ENCODE peak calls at places on chromosome 10, in four cellular contexts. Q, D, E and Z are unnamed samples.

GRCh38 chr10:16690417-16690816 is 126.8 kb downstream of the RSU1 start:
- DNase-seq in Q (no peak), D (no peak), E (no peak), Z (no peak)

GRCh38 chr10:86376403-86376802 is 9.8 kb upstream of the GRID1 start:
- DNase-seq in Q (peak), D (no peak), E (no peak), Z (no peak)

GRCh38 chr10:47351899-47352815 is 4.0 kb downstream of the RBP3 start:
- DNase-seq in Q (no peak), E (no peak), D (no peak), Z (no peak)

GRCh38 chr10:124701435-124701834 is 42.7 kb downstream of the FAM53B start:
- DNase-seq in D (no peak), E (no peak), Q (peak), Z (peak)

GRCh38 chr10:52652431-52653220 is 120.0 kb downstream of the MBL2 start:
- DNase-seq in D (no peak), Q (no peak), E (no peak), Z (no peak)

GRCh38 chr10:106609466-106609865 is 555.0 kb downstream of the SORCS1 start:
- DNase-seq in E (no peak), D (peak), Q (no peak), Z (no peak)

GRCh38 chr10:54613162-54613561 is 187.9 kb downstream of the PCDH15 start:
- DNase-seq in D (peak), E (no peak), Q (no peak), Z (no peak)

GRCh38 chr10:10967029-10967428 is 50.6 kb upstream of the CELF2 start:
- DNase-seq in E (no peak), D (no peak), Q (no peak), Z (no peak)

GRCh38 chr10:35300063-35300699 is 36.1 kb upstream of the CCNY start:
- DNase-seq in D (peak), E (no peak), Q (peak), Z (peak)

GRCh38 chr10:7340179-7340874 is 70.5 kb downstream of the SFMBT2 start:
- DNase-seq in E (no peak), Q (no peak), D (no peak), Z (no peak)

GRCh38 chr10:132677905-132678298 is 108.0 kb downstream of the NKX6-2 start:
- DNase-seq in D (no peak), E (no peak), Q (peak), Z (no peak)

GRCh38 chr10:13815766-13816165 is 229.0 kb downstream of the PRPF18 start:
- DNase-seq in E (no peak), Q (no peak), D (peak), Z (no peak)

GRCh38 chr10:12699756-12700556 is 301.6 kb downstream of the CCDC3 start:
- DNase-seq in E (no peak), D (peak), Q (no peak), Z (no peak)

GRCh38 chr10:119350529-119351001 is 143.2 kb downstream of the GRK5 start:
- DNase-seq in E (no peak), Q (no peak), D (no peak), Z (no peak)

GRCh38 chr10:56319386-56319785 is 41.7 kb downstream of the ZWINT start:
- DNase-seq in D (peak), Q (no peak), E (peak), Z (no peak)

GRCh38 chr10:54470324-54470631 is 330.8 kb downstream of the PCDH15 start:
- DNase-seq in D (no peak), E (no peak), Q (no peak), Z (no peak)

GRCh38 chr10:63114031-63114814 is 18.9 kb upstream of the NRBF2 start:
- DNase-seq in Q (peak), E (no peak), D (peak), Z (peak)

GRCh38 chr10:810351-810846 is 120.9 kb upstream of the DIP2C start:
- DNase-seq in E (peak), D (no peak), Q (no peak), Z (no peak)

GRCh38 chr10:108392286-108392685 is 1227.8 kb upstream of the SORCS1 start:
- DNase-seq in E (no peak), D (peak), Q (no peak), Z (no peak)

GRCh38 chr10:2619472-2619871 is 447.9 kb upstream of the PFKP start:
- DNase-seq in Q (no peak), D (no peak), E (no peak), Z (no peak)

GRCh38 chr10:44382981-44383748 is 1.7 kb downstream of the CXCL12 start:
- DNase-seq in E (no peak), Q (peak), D (no peak), Z (no peak)

GRCh38 chr10:5968681-5969453 is 8.5 kb downstream of the IL15RA start:
- DNase-seq in Q (peak), D (no peak), E (no peak), Z (no peak)

GRCh38 chr10:114492351-114493037 is 88.2 kb upstream of the AFAP1L2 start:
- DNase-seq in E (peak), D (peak), Q (no peak), Z (no peak)

GRCh38 chr10:56116684-56117083 is 244.4 kb downstream of the ZWINT start:
- DNase-seq in Q (no peak), D (peak), E (peak), Z (no peak)

GRCh38 chr10:131895116-131895515 is 5.7 kb upstream of the PPP2R2D start:
- DNase-seq in Q (no peak), D (no peak), E (no peak), Z (no peak)

GRCh38 chr10:52566471-52567246 is 205.9 kb downstream of the MBL2 start:
- DNase-seq in E (peak), Q (no peak), D (peak), Z (no peak)

GRCh38 chr10:124572751-124573150 is 111.1 kb downstream of the LHPP start:
- DNase-seq in Q (no peak), D (no peak), E (no peak), Z (no peak)

GRCh38 chr10:31927597-31928530 is 767 bp downstream of the ARHGAP12 start:
- DNase-seq in E (peak), Q (peak), D (peak), Z (no peak)

GRCh38 chr10:91162050-91162494 is 58.4 kb upstream of the PCGF5 start:
- DNase-seq in E (no peak), Q (no peak), D (peak), Z (no peak)

GRCh38 chr10:29471483-29471859 is 163.3 kb downstream of the SVIL start:
- DNase-seq in D (peak), E (no peak), Q (peak), Z (no peak)

GRCh38 chr10:29469481-29470354 is 165.1 kb downstream of the SVIL start:
- DNase-seq in D (no peak), Q (peak), E (no peak), Z (no peak)

GRCh38 chr10:29472268-29473086 is 162.3 kb downstream of the SVIL start:
- DNase-seq in E (no peak), D (no peak), Q (peak), Z (no peak)

GRCh38 chr10:29470843-29471482 is 163.8 kb downstream of the SVIL start:
- DNase-seq in D (no peak), E (no peak), Q (peak), Z (no peak)

GRCh38 chr10:29470355-29470705 is 164.4 kb downstream of the SVIL start:
- DNase-seq in E (no peak), Q (no peak), D (no peak), Z (no peak)
- TF ChIP-seq CTCF in E (peak), Q (no peak), D (peak), Z (no peak)

GRCh38 chr10:15262036-15262713 is 93.7 kb upstream of the NMT2 start:
- DNase-seq in D (peak), E (no peak), Q (no peak), Z (no peak)
- TF ChIP-seq CTCF in D (peak), E (no peak), Q (no peak), Z (no peak)

GRCh38 chr10:93126484-93127052 is 52.9 kb downstream of the CYP26A1 start:
- DNase-seq in E (no peak), D (no peak), Q (peak), Z (no peak)
- TF ChIP-seq CTCF in E (peak), D (peak), Q (no peak), Z (no peak)

GRCh38 chr10:93749218-93749799 is 8.4 kb upstream of the LGI1 start:
- DNase-seq in E (no peak), D (peak), Q (no peak), Z (no peak)

GRCh38 chr10:93742633-93743349 is 14.9 kb upstream of the LGI1 start:
- DNase-seq in Q (no peak), E (peak), D (no peak), Z (no peak)

GRCh38 chr10:93751074-93751572 is 6.6 kb upstream of the LGI1 start:
- DNase-seq in Q (no peak), D (no peak), E (no peak), Z (no peak)

GRCh38 chr10:93745411-93746065 is 12.2 kb upstream of the LGI1 start:
- DNase-seq in D (peak), Q (no peak), E (no peak), Z (no peak)

GRCh38 chr10:93746844-93747284 is 10.9 kb upstream of the LGI1 start:
- DNase-seq in Q (no peak), E (peak), D (peak), Z (no peak)
- TF ChIP-seq CTCF in Q (no peak), E (peak), D (peak), Z (no peak)